ENCODE peak calls at places on chromosomes 4 and X, in seven cellular contexts. G, B, Q, Z, W, H and A are unnamed samples.

GRCh38 chr4:157221895-157222763 is 1.6 kb downstream of the GRIA2 start:
- DNase-seq in G (no peak), B (no peak), Q (peak; percentile 35), Z (no peak), W (peak; percentile 51), H (no peak), A (no peak)

GRCh38 chr4:54085284-54085683 is 14.7 kb upstream of the GSX2 start:
- DNase-seq in G (no peak), B (peak; percentile 94), Q (peak; percentile 82), Z (no peak), W (no peak), H (no peak), A (no peak)

GRCh38 chr4:165005352-165005751 is 26.4 kb upstream of the TRIM60 start:
- DNase-seq in G (no peak), B (no peak), Q (no peak), Z (no peak), W (no peak), H (no peak), A (no peak)

GRCh38 chrX:110743679-110744340 is 51.8 kb downstream of the CHRDL1 start:
- DNase-seq in G (no peak), B (no peak), Q (peak; percentile 36), Z (no peak), W (no peak), H (no peak), A (no peak)

GRCh38 chr4:6031831-6032230 is 13.6 kb upstream of the C4orf50 start:
- DNase-seq in G (no peak), B (no peak), Q (no peak), Z (no peak), W (no peak), H (no peak), A (no peak)

GRCh38 chr4:1852904-1853623 is 2.9 kb downstream of the LETM1 start:
- DNase-seq in G (no peak), B (no peak), Q (no peak), Z (peak; percentile 52), W (no peak), H (no peak), A (no peak)

GRCh38 chr4:125389713-125390112 is 75.0 kb downstream of the FAT4 start:
- DNase-seq in G (no peak), B (peak; percentile 83), Q (peak; percentile 98), Z (no peak), W (no peak), H (no peak), A (no peak)

GRCh38 chr4:184331155-184331995 is 113.7 kb upstream of the ENPP6 start:
- DNase-seq in G (no peak), B (no peak), Q (no peak), Z (peak; percentile 37), W (no peak), H (no peak), A (no peak)

GRCh38 chrX:76657499-76657898 is 230.0 kb downstream of the MAGEE1 start:
- DNase-seq in G (no peak), B (no peak), Q (no peak), Z (no peak), W (no peak), H (no peak), A (peak; percentile 1)

GRCh38 chrX:109954333-109954732 is 48.6 kb upstream of the TMEM164 start:
- DNase-seq in G (no peak), B (no peak), Q (peak; percentile 42), Z (no peak), W (no peak), H (no peak), A (no peak)

GRCh38 chr4:1230316-1230715 is 18.6 kb downstream of the CTBP1 start:
- DNase-seq in G (no peak), B (no peak), Q (no peak), Z (no peak), W (no peak), H (no peak), A (no peak)

GRCh38 chr4:67327245-67327860 is 217.9 kb downstream of the CENPC start:
- DNase-seq in G (no peak), B (peak; percentile 49), Q (peak; percentile 34), Z (peak; percentile 60), W (peak; percentile 51), H (peak; percentile 53), A (peak; percentile 64)

GRCh38 chr4:11428701-11429571 is at the start of gene HS3ST1:
- DNase-seq in G (peak; percentile 82), B (peak; percentile 20), Q (peak; percentile 63), Z (peak; percentile 7), W (peak; percentile 70), H (peak; percentile 80), A (peak; percentile 55)

GRCh38 chr4:153257151-153257620 is 52.9 kb downstream of the TRIM2 start:
- DNase-seq in G (no peak), B (peak; percentile 83), Q (peak; percentile 82), Z (no peak), W (no peak), H (peak; percentile 39), A (peak; percentile 61)

DNA sequence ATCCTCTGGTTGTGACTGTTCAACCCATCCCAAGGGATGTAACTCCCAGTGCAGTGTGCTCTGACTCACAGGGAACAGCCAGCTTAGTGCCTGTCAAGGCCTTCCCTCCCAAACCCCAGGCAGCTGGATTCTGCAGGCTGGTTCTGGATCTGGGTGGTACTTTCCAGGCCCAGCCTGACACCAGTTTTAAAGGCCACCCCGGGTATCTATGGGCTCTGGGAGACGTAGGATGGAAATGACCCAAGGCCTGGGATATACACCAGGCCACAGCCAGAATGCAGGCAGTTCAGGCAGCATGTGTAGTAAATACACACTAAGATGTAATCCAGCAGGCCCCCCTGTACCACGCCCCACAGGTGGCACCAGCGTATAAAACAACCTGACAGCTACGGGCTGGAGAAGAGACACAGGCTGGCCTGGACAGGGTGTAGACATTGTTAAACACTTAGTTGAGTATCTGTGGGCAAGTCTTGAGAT is 64.2 kb downstream of the SPINK2 start:
- DNase-seq in G (no peak), B (peak; percentile 70), Q (peak; percentile 73), Z (no peak), W (no peak), H (no peak), A (no peak)
- TF ChIP-seq CTCF in G (no peak), B (no peak), Q (no peak), Z (no peak), W (no peak), H (no peak), A (no peak)

DNA sequence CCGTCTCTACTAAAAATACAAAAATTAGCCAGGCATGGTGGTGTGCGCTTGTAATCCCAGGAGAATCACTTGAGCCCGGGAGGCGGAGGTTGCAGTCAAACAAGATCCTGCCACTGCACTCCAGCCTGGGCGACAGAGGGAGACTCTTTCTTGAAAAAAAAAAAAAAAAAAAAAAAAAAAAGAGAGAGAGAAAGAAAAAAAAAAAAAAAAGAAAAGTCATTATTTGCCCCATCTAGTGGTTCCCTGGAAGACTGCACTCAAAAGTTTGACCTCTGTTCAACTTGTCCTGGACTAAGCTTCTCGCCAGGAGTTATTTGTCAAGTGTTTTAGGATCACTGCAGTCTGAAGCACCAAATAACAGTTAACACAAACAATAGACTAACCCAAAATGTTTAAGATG is 45.3 kb upstream of the KCTD8 start:
- DNase-seq in G (no peak), B (peak; percentile 0), Q (no peak), Z (peak; percentile 20), W (no peak), H (peak; percentile 7), A (no peak)
- TF ChIP-seq CTCF in G (peak; percentile 42), B (peak; percentile 56), Q (peak; percentile 37), Z (peak; percentile 58), W (peak; percentile 55), H (peak; percentile 19), A (no peak)

DNA sequence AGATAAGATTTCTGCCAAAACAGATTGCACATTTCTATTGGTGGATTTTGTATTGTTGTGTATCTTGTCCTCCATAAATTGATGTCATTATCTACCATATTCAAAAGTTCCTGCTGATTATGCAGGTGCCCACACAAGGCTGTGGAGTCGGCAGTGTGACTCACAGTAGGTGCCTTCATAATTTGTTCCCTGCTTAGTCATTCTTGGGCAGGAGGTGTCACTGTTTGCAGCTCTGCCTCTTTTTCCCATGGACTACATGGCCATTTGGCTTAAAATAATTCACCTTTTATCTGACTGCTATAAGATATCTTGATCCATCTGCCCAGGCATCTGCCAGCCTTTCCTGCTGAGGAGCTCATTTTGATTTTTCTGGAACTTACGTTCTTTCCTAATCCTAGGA is 33.6 kb upstream of the ENPEP start:
- DNase-seq in G (no peak), B (no peak), Q (no peak), Z (no peak), W (no peak), H (no peak), A (peak; percentile 4)
- TF ChIP-seq CTCF in G (no peak), B (peak; percentile 21), Q (no peak), Z (no peak), W (no peak), H (no peak), A (no peak)

GRCh38 chr4:172650758-172651495 is 517.7 kb upstream of the GALNT7 start:
- DNase-seq in G (no peak), B (no peak), Q (no peak), Z (no peak), W (no peak), H (no peak), A (no peak)

GRCh38 chr4:172652369-172652768 is 516.2 kb upstream of the GALNT7 start:
- DNase-seq in G (no peak), B (no peak), Q (no peak), Z (no peak), W (no peak), H (no peak), A (no peak)

GRCh38 chr4:172649143-172649542 is 519.5 kb upstream of the GALNT7 start:
- DNase-seq in G (no peak), B (no peak), Q (no peak), Z (no peak), W (no peak), H (no peak), A (no peak)

DNA sequence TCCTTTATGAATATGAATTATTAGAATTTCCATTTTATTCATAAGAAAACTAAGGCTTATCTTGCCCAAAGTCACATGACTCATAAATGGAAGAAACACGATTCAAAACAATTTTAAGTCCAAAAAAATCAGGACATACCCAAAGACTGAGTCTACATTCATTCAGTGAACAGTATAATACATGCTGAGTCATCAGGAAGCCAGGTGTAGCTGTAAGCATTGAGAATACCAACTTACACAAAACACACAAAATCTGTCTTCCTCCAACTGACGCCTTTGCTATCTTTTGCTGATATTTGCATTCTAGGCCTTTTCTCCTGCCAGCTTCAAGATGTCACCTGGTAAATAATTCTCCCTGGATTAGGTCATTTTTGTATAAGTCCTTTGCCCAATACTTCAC is 520.1 kb upstream of the GALNT7 start:
- DNase-seq in G (no peak), B (no peak), Q (peak; percentile 41), Z (no peak), W (no peak), H (no peak), A (no peak)
- TF ChIP-seq CTCF in G (no peak), B (no peak), Q (no peak), Z (no peak), W (no peak), H (no peak), A (no peak)